ENCODE peak calls at places on chromosomes 13 and 19, in five cellular contexts. Z is stomach, D is Peyer's patch, P is heart left ventricle, U is A549. C is an unnamed sample. For H3K4me1, the result is how much of the 10 kb centered on the place peaks cover.

GRCh38 chr13:90834700-90835099 is 512.8 kb upstream of the MIR17HG start:
- DNase-seq in D (no peak), U (no peak), Z (no peak), P (no peak), C (no peak)

GRCh38 chr19:39765091-39766076 is 13.3 kb upstream of the LEUTX start:
- DNase-seq in P (no peak), D (peak), U (peak), Z (peak), C (peak)

GRCh38 chr19:15317392-15318011 is 14.8 kb downstream of the BRD4 start:
- DNase-seq in U (no peak), P (no peak), D (no peak), Z (no peak), C (no peak)

GRCh38 chr19:41774515-41774980 is 19.2 kb downstream of the CEACAM6 start:
- DNase-seq in Z (peak), D (no peak), P (no peak), U (peak), C (no peak)

GRCh38 chr13:51937320-51938290 is 73.6 kb downstream of the ATP7B start:
- DNase-seq in Z (no peak), D (no peak), U (no peak), P (no peak), C (no peak)

GRCh38 chr19:7337380-7338194 is 11.2 kb upstream of the ARHGEF18 start:
- DNase-seq in P (no peak), U (no peak), D (peak), Z (no peak), C (no peak)

GRCh38 chr13:46728777-46729176 is 68.2 kb downstream of the ESD start:
- DNase-seq in P (no peak), U (peak), D (no peak), Z (no peak), C (no peak)

GRCh38 chr19:39104104-39104708 is 20.0 kb downstream of the ACP7 start:
- DNase-seq in Z (no peak), U (no peak), D (no peak), P (no peak), C (no peak)

GRCh38 chr19:30479231-30479630 is 107.0 kb downstream of the ZNF536 start:
- DNase-seq in Z (no peak), U (no peak), P (no peak), D (no peak), C (no peak)

GRCh38 chr13:110377178-110378175 is 70.4 kb downstream of the COL4A2 start:
- DNase-seq in U (no peak), Z (no peak), D (no peak), P (no peak), C (no peak)

GRCh38 chr13:108959254-108959653 is 329.8 kb downstream of the MYO16 start:
- DNase-seq in U (no peak), D (no peak), Z (no peak), P (no peak), C (no peak)

GRCh38 chr19:48169585-48169973 is 565 bp downstream of the LIG1 start:
- DNase-seq in U (peak), P (peak), Z (peak), D (peak), C (peak)

GRCh38 chr19:41238244-41238643 is 19.2 kb downstream of the AXL start:
- DNase-seq in D (no peak), U (no peak), P (peak), Z (no peak), C (no peak)

GRCh38 chr13:110352735-110353134 is 45.7 kb downstream of the COL4A2 start:
- DNase-seq in Z (no peak), P (no peak), D (no peak), U (no peak), C (no peak)

GRCh38 chr19:2043269-2043641 is 7.8 kb downstream of the MKNK2 start:
- DNase-seq in U (no peak), D (no peak), P (no peak), Z (no peak), C (peak)

GRCh38 chr13:94198666-94199065 is 280.8 kb downstream of the DCT start:
- DNase-seq in Z (no peak), D (no peak), U (no peak), P (no peak), C (no peak)

GRCh38 chr13:22173605-22174004 is 502.7 kb downstream of the FGF9 start:
- DNase-seq in D (no peak), Z (no peak), U (peak), P (no peak), C (no peak)

GRCh38 chr13:20006206-20006605 is 47.7 kb downstream of the ZMYM2 start:
- DNase-seq in D (no peak), Z (no peak), P (no peak), U (no peak), C (no peak)

GRCh38 chr13:93169980-93170379 is 56.6 kb upstream of the GPC6 start:
- DNase-seq in P (no peak), D (no peak), Z (no peak), U (peak), C (no peak)

GRCh38 chr13:22061806-22062391 is 391.0 kb downstream of the FGF9 start:
- DNase-seq in P (no peak), Z (no peak), U (no peak), D (no peak), C (no peak)

GRCh38 chr13:76976488-76976887 is 15.4 kb upstream of the CLN5 start:
- DNase-seq in U (no peak), P (no peak), Z (no peak), D (no peak), C (no peak)

GRCh38 chr13:52786747-52787146 is 47.1 kb upstream of the CNMD start:
- DNase-seq in P (no peak), Z (no peak), U (no peak), D (no peak), C (no peak)

GRCh38 chr19:3607398-3608078 is 863 bp upstream of the TBXA2R start:
- DNase-seq in U (no peak), Z (no peak), P (no peak), D (no peak), C (peak)
- H3K27ac ChIP-seq in U (peak), Z (peak), P (peak), D (peak), C (peak)

GRCh38 chr19:45078390-45079062 is 534 bp upstream of the GEMIN7 start:
- DNase-seq in P (no peak), D (no peak), U (no peak), Z (no peak), C (no peak)
- TF ChIP-seq POLR2A in P (no peak), D (no peak), U (no peak), Z (no peak), C (no peak)

GRCh38 chr13:28503182-28503980 is 8.5 kb upstream of the FLT1 start:
- DNase-seq in U (no peak), Z (no peak), P (no peak), D (no peak), C (no peak)

GRCh38 chr13:28498481-28499115 is 3.7 kb upstream of the FLT1 start:
- DNase-seq in P (no peak), U (no peak), D (no peak), Z (no peak), C (no peak)

GRCh38 chr13:28505543-28506135 is 10.7 kb upstream of the FLT1 start:
- DNase-seq in D (no peak), Z (no peak), P (no peak), U (no peak), C (no peak)

GRCh38 chr13:28499579-28499978 is 4.7 kb upstream of the FLT1 start:
- DNase-seq in Z (no peak), P (no peak), D (no peak), U (no peak), C (no peak)

GRCh38 chr13:28501547-28501946 is 6.6 kb upstream of the FLT1 start:
- DNase-seq in U (no peak), P (peak), Z (no peak), D (no peak), C (peak)
- H3K4me1 ChIP-seq in U (under half), P (under half), Z (under half), D (under half), C (under half)

DNA sequence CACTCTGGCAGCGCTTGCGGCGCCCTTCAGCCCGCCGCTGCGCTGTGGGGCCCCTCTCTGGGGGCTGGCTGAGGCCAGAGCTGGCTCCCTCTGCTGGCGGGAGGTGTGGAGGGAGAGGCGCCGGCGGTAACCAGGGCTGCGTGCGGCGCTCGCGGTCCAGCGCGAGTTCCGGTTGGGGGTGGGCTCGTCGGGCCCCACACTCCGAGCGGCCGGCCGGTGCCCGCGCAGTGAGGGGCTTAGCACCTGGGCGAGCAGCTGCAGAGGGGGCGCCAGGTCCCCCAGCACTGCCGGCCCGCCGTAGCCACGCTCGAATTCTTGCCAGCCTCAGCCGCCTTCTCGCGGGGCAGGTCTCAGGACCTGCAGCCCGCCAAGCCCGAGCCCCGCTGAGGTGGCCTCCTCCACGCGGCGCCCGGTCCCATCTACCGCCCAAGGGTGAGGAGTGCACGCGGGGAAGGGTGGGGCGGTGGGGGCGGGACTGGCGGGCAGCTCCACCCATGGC is 879.0 kb upstream of the SLITRK5 start:
- DNase-seq in P (no peak), D (no peak), U (no peak), Z (no peak), C (no peak)
- H3K27ac ChIP-seq in P (no peak), D (no peak), U (no peak), Z (no peak), C (no peak)

DNA sequence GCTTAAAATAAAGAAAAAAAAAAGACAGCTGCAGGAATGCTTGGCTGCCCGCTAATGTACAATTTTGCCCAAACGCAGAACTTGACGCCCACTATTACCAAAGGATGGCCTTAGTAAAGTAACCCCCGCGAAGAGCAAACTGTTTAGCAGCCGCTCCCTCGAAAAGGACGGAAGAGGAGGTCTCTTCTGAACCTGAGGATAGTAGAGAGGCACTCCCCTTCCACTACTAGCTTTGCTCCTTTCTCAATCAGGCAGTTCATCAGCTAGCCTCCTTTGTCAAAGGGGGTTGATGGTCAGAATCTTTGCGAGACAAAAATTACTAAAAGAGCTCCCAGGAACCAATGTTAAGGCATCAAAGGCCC is 556 bp downstream of the CAB39L start:
- DNase-seq in P (no peak), U (peak), D (no peak), Z (no peak), C (no peak)
- TF ChIP-seq POLR2A in P (no peak), U (no peak), D (no peak), Z (no peak), C (no peak)